ENCODE peak calls at places on chromosome 21, in nine cellular contexts. J is T-helper 2 cell; L is GM20000; B is dorsolateral prefrontal cortex; S is A172; I is CD8-positive, alpha-beta memory T cell; F is stimulated activated CD4-positive, alpha-beta T cell treated with anti-CD3 and anti-CD28 coated beads, Interleukin-15, amount 100 ng/mL, for 48 hours; K is lung microvascular endothelial cell; G is iris pigment epithelial cell. X is an unnamed sample.

GRCh38 chr21:42147386-42148020 is 71.4 kb upstream of the ABCG1 start:
- DNase-seq in L (no peak), G (no peak), B (no peak), S (no peak), I (no peak), F (no peak), K (no peak), J (no peak), X (no peak)

GRCh38 chr21:34889537-34890257 is 159.4 kb downstream of the RUNX1 start:
- DNase-seq in J (peak), K (peak), S (peak), B (no peak), I (peak), F (peak), G (peak), L (peak), X (peak)

GRCh38 chr21:43268086-43268803 is 99.4 kb downstream of the CRYAA start:
- DNase-seq in B (no peak), K (no peak), S (no peak), F (no peak), J (no peak), G (no peak), I (no peak), L (no peak), X (no peak)

GRCh38 chr21:43189936-43190335 is 21.1 kb downstream of the CRYAA start:
- DNase-seq in B (no peak), L (no peak), S (no peak), F (no peak), G (no peak), K (no peak), J (no peak), I (no peak), X (no peak)

GRCh38 chr21:18147678-18148077 is 97.0 kb upstream of the CHODL start:
- DNase-seq in G (no peak), B (no peak), S (no peak), F (no peak), L (no peak), K (no peak), I (no peak), J (no peak), X (no peak)

GRCh38 chr21:34344058-34344425 is 19.8 kb upstream of the KCNE2 start:
- DNase-seq in K (no peak), L (no peak), S (no peak), J (no peak), G (no peak), B (peak), F (no peak), I (no peak), X (no peak)

GRCh38 chr21:35491114-35491513 is 442.0 kb upstream of the RUNX1 start:
- DNase-seq in B (no peak), F (no peak), S (peak), G (no peak), I (no peak), J (no peak), L (no peak), K (no peak), X (no peak)

GRCh38 chr21:35737899-35738341 is 322.4 kb downstream of the SETD4 start:
- DNase-seq in J (no peak), F (no peak), G (peak), L (no peak), B (peak), I (no peak), K (no peak), S (no peak), X (peak)

GRCh38 chr21:22855581-22855980 is 1857.4 kb downstream of the NCAM2 start:
- DNase-seq in L (no peak), K (peak), J (no peak), I (no peak), S (no peak), B (no peak), F (no peak), G (peak), X (no peak)

GRCh38 chr21:41956926-41957729 is 3.3 kb upstream of the C2CD2 start:
- DNase-seq in I (no peak), F (no peak), G (peak), L (no peak), S (peak), J (no peak), K (peak), B (no peak), X (peak)

GRCh38 chr21:32442566-32443318 is 30.2 kb downstream of the EVA1C start:
- DNase-seq in B (no peak), G (peak), F (no peak), K (peak), I (no peak), S (no peak), J (no peak), L (no peak), X (no peak)

GRCh38 chr21:27268290-27268689 is 301.4 kb upstream of the ADAMTS5 start:
- DNase-seq in J (no peak), K (no peak), L (no peak), S (peak), G (peak), B (no peak), I (no peak), F (no peak), X (peak)

GRCh38 chr21:34126269-34126668 is 52.9 kb downstream of the MRPS6 start:
- DNase-seq in I (no peak), F (no peak), G (peak), B (peak), S (no peak), J (no peak), K (no peak), L (no peak), X (peak)

GRCh38 chr21:26297856-26298255 is 127.3 kb upstream of the APP start:
- DNase-seq in J (no peak), I (no peak), L (no peak), B (no peak), G (peak), S (no peak), F (no peak), K (no peak), X (peak)

GRCh38 chr21:31732891-31733520 is 1.1 kb upstream of the SCAF4 start:
- DNase-seq in J (no peak), G (peak), I (peak), B (no peak), L (peak), K (no peak), F (no peak), S (no peak), X (no peak)

GRCh38 chr21:45991606-45992301 is 10.2 kb downstream of the COL6A1 start:
- DNase-seq in I (no peak), J (no peak), B (no peak), K (no peak), G (no peak), S (no peak), L (no peak), F (no peak), X (no peak)

GRCh38 chr21:34916446-34916845 is 132.7 kb downstream of the RUNX1 start:
- DNase-seq in G (peak), L (no peak), K (peak), F (no peak), B (no peak), S (no peak), J (no peak), I (no peak), X (peak)

GRCh38 chr21:31630062-31630711 is 29.3 kb upstream of the SOD1 start:
- DNase-seq in F (no peak), J (no peak), G (peak), I (no peak), B (no peak), L (no peak), S (peak), K (peak), X (peak)

GRCh38 chr21:45331521-45332257 is 44.0 kb upstream of the POFUT2 start:
- DNase-seq in I (no peak), F (no peak), J (no peak), G (no peak), L (no peak), B (no peak), S (no peak), K (no peak), X (no peak)

GRCh38 chr21:42397291-42398129 is 1.7 kb upstream of the TMPRSS3 start:
- DNase-seq in J (no peak), L (no peak), S (no peak), I (no peak), K (no peak), B (no peak), G (no peak), F (no peak), X (no peak)

GRCh38 chr21:36076878-36077658 is 7.2 kb downstream of the CBR1 start:
- DNase-seq in G (no peak), B (no peak), J (no peak), S (no peak), I (no peak), K (no peak), L (peak), F (no peak), X (no peak)

GRCh38 chr21:39663742-39664492 is 51.2 kb downstream of the B3GALT5 start:
- DNase-seq in J (no peak), F (no peak), L (no peak), K (no peak), G (no peak), S (no peak), B (no peak), I (no peak), X (no peak)

GRCh38 chr21:34274001-34274400 is 89.8 kb upstream of the KCNE2 start:
- DNase-seq in G (peak), J (no peak), I (no peak), K (peak), B (peak), S (peak), F (no peak), L (no peak), X (no peak)

GRCh38 chr21:42785666-42786427 is 93.5 kb downstream of the WDR4 start:
- DNase-seq in L (no peak), K (no peak), F (no peak), S (no peak), G (no peak), J (no peak), B (no peak), I (no peak), X (no peak)

GRCh38 chr21:35324372-35325220 is 275.5 kb upstream of the RUNX1 start:
- DNase-seq in B (no peak), G (peak), K (peak), F (no peak), J (no peak), S (peak), I (no peak), L (no peak), X (peak)

GRCh38 chr21:40556442-40556968 is 290.5 kb downstream of the DSCAM start:
- DNase-seq in L (no peak), K (no peak), B (no peak), F (no peak), J (no peak), S (no peak), G (no peak), I (no peak), X (no peak)

GRCh38 chr21:42829417-42829816 is 49.9 kb downstream of the WDR4 start:
- DNase-seq in J (no peak), B (no peak), I (no peak), F (no peak), G (no peak), S (no peak), K (no peak), L (no peak), X (no peak)

GRCh38 chr21:29851611-29852010 is 88.2 kb downstream of the GRIK1 start:
- DNase-seq in J (no peak), G (no peak), L (no peak), F (no peak), K (no peak), S (no peak), I (no peak), B (no peak), X (no peak)

GRCh38 chr21:31518580-31518979 is 140.9 kb upstream of the SOD1 start:
- DNase-seq in B (no peak), I (no peak), F (no peak), G (no peak), K (no peak), L (no peak), S (no peak), J (no peak), X (no peak)

GRCh38 chr21:33985117-33986050 is 69.8 kb upstream of the ATP5PO start:
- DNase-seq in S (no peak), I (no peak), L (no peak), G (no peak), F (no peak), B (no peak), J (no peak), K (no peak), X (no peak)

GRCh38 chr21:44987301-44987885 is 47.6 kb downstream of the SLX9 start:
- DNase-seq in L (no peak), G (no peak), S (no peak), K (no peak), F (no peak), B (no peak), I (no peak), J (no peak), X (no peak)

X was measured in GM04504.